ENCODE peak calls at places on chromosomes 2 and 18, in six cellular contexts. One of them, this sample, is unnamed.

GRCh38 chr2:142104134-142104758 is 26.6 kb downstream of the LRP1B start:
- DNase-seq in K562: no peak
- DNase-seq in HepG2: no peak
- DNase-seq in IMR-90: no peak
- DNase-seq in A549: no peak
- DNase-seq in GM12878: no peak
- DNase-seq in this sample: no peak

GRCh38 chr2:177799531-177799930 is 273.0 kb downstream of the PDE11A start:
- DNase-seq in IMR-90: peak
- DNase-seq in A549: no peak
- DNase-seq in HepG2: peak
- DNase-seq in K562: peak
- DNase-seq in GM12878: no peak
- DNase-seq in this sample: peak

GRCh38 chr2:68857855-68858456 is 13.2 kb downstream of the BMP10 start:
- DNase-seq in A549: no peak
- DNase-seq in HepG2: no peak
- DNase-seq in GM12878: peak
- DNase-seq in K562: no peak
- DNase-seq in IMR-90: peak
- DNase-seq in this sample: no peak

GRCh38 chr2:64288321-64288931 is 144.2 kb upstream of the PELI1 start:
- DNase-seq in GM12878: no peak
- DNase-seq in HepG2: no peak
- DNase-seq in K562: no peak
- DNase-seq in IMR-90: peak
- DNase-seq in A549: no peak
- DNase-seq in this sample: no peak

GRCh38 chr2:173884403-173884802 is 80.8 kb downstream of the SP3 start:
- DNase-seq in GM12878: no peak
- DNase-seq in HepG2: peak
- DNase-seq in IMR-90: peak
- DNase-seq in K562: peak
- DNase-seq in A549: no peak
- DNase-seq in this sample: peak

GRCh38 chr2:694174-694573 is 17.0 kb upstream of the TMEM18 start:
- DNase-seq in A549: no peak
- DNase-seq in K562: no peak
- DNase-seq in IMR-90: peak
- DNase-seq in HepG2: no peak
- DNase-seq in GM12878: no peak
- DNase-seq in this sample: no peak

GRCh38 chr2:27753744-27754588 is 17.6 kb upstream of the MRPL33 start:
- DNase-seq in GM12878: no peak
- DNase-seq in HepG2: peak
- DNase-seq in IMR-90: peak
- DNase-seq in A549: peak
- DNase-seq in K562: peak
- DNase-seq in this sample: peak

GRCh38 chr2:176814740-176815367 is 397.7 kb upstream of the HNRNPA3 start:
- DNase-seq in K562: peak
- DNase-seq in HepG2: peak
- DNase-seq in IMR-90: peak
- DNase-seq in GM12878: peak
- DNase-seq in A549: peak
- DNase-seq in this sample: peak

GRCh38 chr18:76405761-76406356 is 89.2 kb downstream of the ZNF516 start:
- DNase-seq in HepG2: peak
- DNase-seq in A549: peak
- DNase-seq in GM12878: no peak
- DNase-seq in K562: peak
- DNase-seq in IMR-90: peak
- DNase-seq in this sample: peak

GRCh38 chr18:62702259-62702658 is 13.1 kb upstream of the PHLPP1 start:
- DNase-seq in K562: no peak
- DNase-seq in IMR-90: no peak
- DNase-seq in GM12878: no peak
- DNase-seq in HepG2: no peak
- DNase-seq in A549: no peak
- DNase-seq in this sample: no peak

GRCh38 chr18:22556271-22556990 is 138.7 kb upstream of the CTAGE1 start:
- DNase-seq in K562: no peak
- DNase-seq in IMR-90: peak
- DNase-seq in A549: no peak
- DNase-seq in GM12878: no peak
- DNase-seq in HepG2: no peak
- DNase-seq in this sample: no peak

GRCh38 chr2:30807249-30807648 is at the start of gene CAPN13:
- DNase-seq in A549: no peak
- DNase-seq in GM12878: no peak
- DNase-seq in IMR-90: no peak
- DNase-seq in HepG2: no peak
- DNase-seq in K562: no peak
- DNase-seq in this sample: no peak

GRCh38 chr2:20211860-20212458 is 13.0 kb downstream of the SDC1 start:
- DNase-seq in HepG2: no peak
- DNase-seq in A549: no peak
- DNase-seq in K562: no peak
- DNase-seq in GM12878: no peak
- DNase-seq in IMR-90: no peak
- DNase-seq in this sample: no peak

GRCh38 chr2:68040078-68040477 is 22.7 kb downstream of the C1D start:
- DNase-seq in HepG2: no peak
- DNase-seq in A549: no peak
- DNase-seq in GM12878: no peak
- DNase-seq in IMR-90: peak
- DNase-seq in K562: no peak
- DNase-seq in this sample: no peak

GRCh38 chr2:31558401-31559295 is 22.1 kb downstream of the SRD5A2 start:
- DNase-seq in IMR-90: peak
- DNase-seq in K562: no peak
- DNase-seq in HepG2: peak
- DNase-seq in A549: no peak
- DNase-seq in GM12878: no peak
- DNase-seq in this sample: no peak

GRCh38 chr2:24945907-24946306 is 25.8 kb downstream of the DNAJC27 start:
- DNase-seq in IMR-90: peak
- DNase-seq in HepG2: no peak
- DNase-seq in A549: no peak
- DNase-seq in K562: no peak
- DNase-seq in GM12878: no peak
- DNase-seq in this sample: no peak

GRCh38 chr2:62222674-62223073 is 26.8 kb downstream of the B3GNT2 start:
- DNase-seq in IMR-90: no peak
- DNase-seq in K562: no peak
- DNase-seq in HepG2: no peak
- DNase-seq in GM12878: no peak
- DNase-seq in A549: no peak
- DNase-seq in this sample: no peak

GRCh38 chr2:112640800-112641675 is 4.7 kb upstream of the SLC20A1 start:
- DNase-seq in IMR-90: peak
- DNase-seq in HepG2: no peak
- DNase-seq in K562: peak
- DNase-seq in A549: no peak
- DNase-seq in GM12878: no peak
- DNase-seq in this sample: no peak

GRCh38 chr2:224111576-224111975 is 72.5 kb upstream of the SERPINE2 start:
- DNase-seq in IMR-90: peak
- DNase-seq in K562: no peak
- DNase-seq in A549: no peak
- DNase-seq in GM12878: no peak
- DNase-seq in HepG2: no peak
- DNase-seq in this sample: no peak

GRCh38 chr2:186543561-186544131 is 46.2 kb upstream of the ITGAV start:
- DNase-seq in A549: no peak
- DNase-seq in K562: no peak
- DNase-seq in IMR-90: peak
- DNase-seq in GM12878: no peak
- DNase-seq in HepG2: no peak
- DNase-seq in this sample: no peak

GRCh38 chr2:108626993-108627392 is 92.3 kb upstream of the RANBP2 start:
- DNase-seq in HepG2: no peak
- DNase-seq in K562: no peak
- DNase-seq in GM12878: no peak
- DNase-seq in IMR-90: peak
- DNase-seq in A549: no peak
- DNase-seq in this sample: no peak

GRCh38 chr2:209579236-209579749 is 155.4 kb downstream of the MAP2 start:
- DNase-seq in K562: no peak
- DNase-seq in HepG2: no peak
- DNase-seq in IMR-90: no peak
- DNase-seq in GM12878: no peak
- DNase-seq in A549: no peak
- DNase-seq in this sample: peak

DNA sequence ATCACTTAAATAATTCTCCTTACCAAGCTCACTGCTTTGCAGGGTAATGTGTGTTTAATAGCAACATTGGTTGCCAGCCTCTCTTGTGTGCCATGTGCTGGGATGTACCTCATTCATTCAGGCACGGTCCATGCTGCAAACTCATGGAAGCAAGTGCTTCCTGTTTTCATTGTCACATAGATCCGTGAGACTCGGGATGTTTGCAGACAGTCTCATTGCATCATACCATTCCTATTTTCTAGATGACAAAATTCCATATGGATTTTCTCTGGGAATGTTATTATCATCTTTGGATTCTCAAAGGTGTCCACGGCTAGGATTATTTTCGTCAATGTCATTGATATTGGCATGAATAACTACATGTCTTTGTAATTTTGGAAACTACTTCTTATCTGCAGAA is 60.0 kb upstream of the HDAC4 start:
- DNase-seq in GM12878: no peak
- DNase-seq in A549: no peak
- DNase-seq in K562: no peak
- DNase-seq in HepG2: peak
- DNase-seq in IMR-90: no peak
- DNase-seq in this sample: no peak
- TF ChIP-seq BHLHE40 in GM12878: no peak
- TF ChIP-seq BHLHE40 in A549: no peak
- TF ChIP-seq BHLHE40 in K562: no peak
- TF ChIP-seq BHLHE40 in HepG2: no peak
- TF ChIP-seq BHLHE40 in IMR-90: no peak
- TF ChIP-seq BHLHE40 in this sample: no peak

GRCh38 chr2:73870084-73870483 is 22.7 kb upstream of the ACTG2 start:
- DNase-seq in K562: no peak
- DNase-seq in HepG2: no peak
- DNase-seq in A549: no peak
- DNase-seq in GM12878: no peak
- DNase-seq in IMR-90: peak
- DNase-seq in this sample: no peak

GRCh38 chr2:73862987-73863386 is 29.8 kb upstream of the ACTG2 start:
- DNase-seq in A549: no peak
- DNase-seq in K562: no peak
- DNase-seq in HepG2: no peak
- DNase-seq in GM12878: no peak
- DNase-seq in IMR-90: no peak
- DNase-seq in this sample: no peak

GRCh38 chr2:73868204-73868978 is 24.4 kb upstream of the ACTG2 start:
- DNase-seq in A549: no peak
- DNase-seq in HepG2: no peak
- DNase-seq in IMR-90: no peak
- DNase-seq in K562: no peak
- DNase-seq in GM12878: no peak
- DNase-seq in this sample: no peak
- TF ChIP-seq BHLHE40 in A549: no peak
- TF ChIP-seq BHLHE40 in HepG2: no peak
- TF ChIP-seq BHLHE40 in IMR-90: no peak
- TF ChIP-seq BHLHE40 in K562: no peak
- TF ChIP-seq BHLHE40 in GM12878: no peak
- TF ChIP-seq BHLHE40 in this sample: no peak

GRCh38 chr2:96415684-96416083 is 80.1 kb downstream of the NCAPH start:
- DNase-seq in IMR-90: no peak
- DNase-seq in A549: no peak
- DNase-seq in HepG2: no peak
- DNase-seq in GM12878: no peak
- DNase-seq in K562: no peak
- DNase-seq in this sample: no peak

GRCh38 chr2:96414161-96414713 is 78.7 kb downstream of the NCAPH start:
- DNase-seq in GM12878: no peak
- DNase-seq in HepG2: no peak
- DNase-seq in K562: no peak
- DNase-seq in A549: no peak
- DNase-seq in IMR-90: no peak
- DNase-seq in this sample: no peak

GRCh38 chr2:96412307-96413066 is 76.9 kb downstream of the NCAPH start:
- DNase-seq in IMR-90: no peak
- DNase-seq in A549: no peak
- DNase-seq in K562: no peak
- DNase-seq in GM12878: no peak
- DNase-seq in HepG2: no peak
- DNase-seq in this sample: no peak

GRCh38 chr2:96409543-96410184 is 74.1 kb downstream of the NCAPH start:
- DNase-seq in IMR-90: no peak
- DNase-seq in HepG2: no peak
- DNase-seq in K562: no peak
- DNase-seq in A549: no peak
- DNase-seq in GM12878: no peak
- DNase-seq in this sample: no peak

DNA sequence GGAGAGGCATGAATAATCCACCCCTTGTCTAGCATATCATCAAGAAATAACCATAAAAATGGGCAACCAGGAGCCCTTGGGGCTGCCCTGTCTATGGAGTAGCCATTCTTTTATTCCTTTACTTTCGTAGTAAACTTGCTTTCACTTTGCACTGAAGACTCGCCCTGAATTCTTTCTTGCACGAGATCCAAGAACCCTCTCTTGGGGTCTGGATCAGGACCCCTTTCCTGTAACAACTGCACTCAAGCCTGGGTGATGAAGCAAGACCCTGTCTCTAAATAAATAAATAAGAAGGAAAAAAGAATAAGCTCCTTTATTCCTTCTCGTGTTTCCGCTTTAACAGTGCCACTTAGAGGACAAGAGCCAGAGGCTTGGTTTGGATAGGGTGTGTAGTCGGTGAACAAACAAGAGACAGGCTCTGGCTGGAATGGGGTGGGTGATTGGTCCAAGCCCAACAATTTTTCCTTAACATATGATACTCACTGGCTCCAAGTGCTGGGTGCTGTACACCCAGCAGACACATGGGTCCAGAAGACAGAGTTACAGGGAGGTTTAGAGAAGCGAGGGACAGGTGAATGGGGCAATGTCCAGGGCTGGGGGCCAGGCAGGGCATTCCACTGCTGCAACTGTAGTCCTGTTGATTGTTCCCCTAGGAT is 77.6 kb downstream of the NCAPH start:
- DNase-seq in K562: no peak
- DNase-seq in GM12878: no peak
- DNase-seq in IMR-90: no peak
- DNase-seq in A549: no peak
- DNase-seq in HepG2: peak
- DNase-seq in this sample: no peak
- TF ChIP-seq BHLHE40 in K562: no peak
- TF ChIP-seq BHLHE40 in GM12878: no peak
- TF ChIP-seq BHLHE40 in IMR-90: no peak
- TF ChIP-seq BHLHE40 in A549: no peak
- TF ChIP-seq BHLHE40 in HepG2: no peak
- TF ChIP-seq BHLHE40 in this sample: no peak

DNA sequence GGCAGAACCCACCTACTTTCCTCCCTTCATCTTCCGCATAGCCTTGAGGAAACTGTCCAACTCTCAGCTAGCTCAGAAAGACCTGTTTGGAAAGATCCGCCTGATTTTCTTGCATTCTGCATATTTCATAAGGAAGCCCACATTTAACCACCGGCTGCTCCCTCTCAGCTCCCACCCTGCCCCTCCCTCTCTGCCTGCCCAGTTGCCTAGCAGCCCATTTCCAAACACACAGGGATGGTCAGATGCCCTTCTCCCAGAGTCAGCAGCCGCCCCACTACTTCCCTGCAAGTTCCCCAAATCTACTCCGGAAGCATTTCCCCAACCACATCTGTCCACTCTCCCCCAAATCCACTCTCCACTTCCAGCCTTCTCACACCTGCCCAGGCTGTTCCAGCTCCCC is 96.0 kb downstream of the TNS1 start:
- DNase-seq in HepG2: no peak
- DNase-seq in GM12878: no peak
- DNase-seq in A549: no peak
- DNase-seq in IMR-90: no peak
- DNase-seq in K562: no peak
- DNase-seq in this sample: no peak
- TF ChIP-seq BHLHE40 in HepG2: no peak
- TF ChIP-seq BHLHE40 in GM12878: no peak
- TF ChIP-seq BHLHE40 in A549: no peak
- TF ChIP-seq BHLHE40 in IMR-90: no peak
- TF ChIP-seq BHLHE40 in K562: no peak
- TF ChIP-seq BHLHE40 in this sample: no peak